ENCODE peak calls at places on chromosomes 6 and 20, in six cellular contexts. I is GM23248, P is H9, T is H1, N is keratinocyte, G is DND-41. K is an unnamed sample.

GRCh38 chr6:139852484-139853140 is 478.2 kb upstream of the CITED2 start:
- DNase-seq in I (peak), P (no peak), T (no peak), N (no peak), G (no peak), K (peak)

GRCh38 chr6:150115769-150116168 is 27.1 kb upstream of the PPP1R14C start:
- DNase-seq in I (no peak), P (no peak), T (no peak), N (no peak), G (no peak), K (no peak)

GRCh38 chr20:63320041-63320511 is 27.1 kb downstream of the COL20A1 start:
- DNase-seq in I (no peak), P (no peak), T (no peak), N (no peak), G (no peak), K (no peak)

GRCh38 chr6:33570806-33571636 is 9.1 kb downstream of the BAK1 start:
- DNase-seq in I (peak), P (peak), T (peak), N (no peak), G (peak), K (peak)

GRCh38 chr20:9460518-9460917 is 53.9 kb upstream of the LAMP5 start:
- DNase-seq in I (peak), P (no peak), T (no peak), N (no peak), G (no peak), K (peak)

GRCh38 chr6:18528084-18528743 is 141.1 kb downstream of the RNF144B start:
- DNase-seq in I (peak), P (no peak), T (no peak), N (no peak), G (no peak), K (peak)

GRCh38 chr6:81561731-81562130 is 190.8 kb downstream of the TENT5A start:
- DNase-seq in I (peak), P (no peak), T (no peak), N (no peak), G (no peak), K (peak)

GRCh38 chr6:44198684-44199083 is 18.0 kb upstream of the MYMX start:
- DNase-seq in I (no peak), P (no peak), T (no peak), N (no peak), G (no peak), K (no peak)

GRCh38 chr6:135411849-135412248 is 85.7 kb downstream of the AHI1 start:
- DNase-seq in I (no peak), P (no peak), T (no peak), N (no peak), G (no peak), K (no peak)

GRCh38 chr20:23135449-23136447 is 49.6 kb upstream of the CD93 start:
- DNase-seq in I (no peak), P (no peak), T (no peak), N (no peak), G (no peak), K (no peak)

GRCh38 chr6:33974471-33974870 is 170.7 kb upstream of the MLN start:
- DNase-seq in I (no peak), P (peak), T (peak), N (no peak), G (no peak), K (no peak)

GRCh38 chr6:30882764-30883475 is 1.4 kb upstream of the DDR1 start:
- DNase-seq in I (no peak), P (peak), T (peak), N (peak), G (no peak), K (peak)

GRCh38 chr20:51457281-51457932 is 85.1 kb downstream of the NFATC2 start:
- DNase-seq in I (peak), P (no peak), T (no peak), N (peak), G (no peak), K (peak)

GRCh38 chr6:141963543-141964295 is 169.0 kb upstream of the GJE1 start:
- DNase-seq in I (peak), P (no peak), T (no peak), N (no peak), G (no peak), K (no peak)

GRCh38 chr6:8277769-8278168 is 157.6 kb downstream of the SLC35B3 start:
- DNase-seq in I (no peak), P (peak), T (no peak), N (no peak), G (no peak), K (no peak)

GRCh38 chr6:70371454-70372105 is 41.7 kb upstream of the FAM135A start:
- DNase-seq in I (peak), P (no peak), T (no peak), N (peak), G (no peak), K (peak)

GRCh38 chr6:17714879-17715860 is 8.4 kb upstream of the NUP153 start:
- DNase-seq in I (peak), P (no peak), T (no peak), N (peak), G (no peak), K (peak)

GRCh38 chr6:158531566-158531965 is 28.3 kb upstream of the TMEM181 start:
- DNase-seq in I (no peak), P (no peak), T (no peak), N (no peak), G (no peak), K (no peak)

GRCh38 chr6:14711704-14712397 is 534.0 kb upstream of the JARID2 start:
- DNase-seq in I (no peak), P (no peak), T (no peak), N (no peak), G (no peak), K (no peak)

GRCh38 chr6:77136086-77136485 is 327.2 kb downstream of the HTR1B start:
- DNase-seq in I (peak), P (no peak), T (no peak), N (peak), G (no peak), K (no peak)

GRCh38 chr6:77133031-77133430 is 330.3 kb downstream of the HTR1B start:
- DNase-seq in I (no peak), P (no peak), T (no peak), N (no peak), G (no peak), K (no peak)

GRCh38 chr6:77131426-77131825 is 331.9 kb downstream of the HTR1B start:
- DNase-seq in I (no peak), P (no peak), T (no peak), N (no peak), G (no peak), K (no peak)
- H3K9ac ChIP-seq in I (no peak), P (no peak), T (no peak), N (no peak), G (no peak), K (no peak)

DNA sequence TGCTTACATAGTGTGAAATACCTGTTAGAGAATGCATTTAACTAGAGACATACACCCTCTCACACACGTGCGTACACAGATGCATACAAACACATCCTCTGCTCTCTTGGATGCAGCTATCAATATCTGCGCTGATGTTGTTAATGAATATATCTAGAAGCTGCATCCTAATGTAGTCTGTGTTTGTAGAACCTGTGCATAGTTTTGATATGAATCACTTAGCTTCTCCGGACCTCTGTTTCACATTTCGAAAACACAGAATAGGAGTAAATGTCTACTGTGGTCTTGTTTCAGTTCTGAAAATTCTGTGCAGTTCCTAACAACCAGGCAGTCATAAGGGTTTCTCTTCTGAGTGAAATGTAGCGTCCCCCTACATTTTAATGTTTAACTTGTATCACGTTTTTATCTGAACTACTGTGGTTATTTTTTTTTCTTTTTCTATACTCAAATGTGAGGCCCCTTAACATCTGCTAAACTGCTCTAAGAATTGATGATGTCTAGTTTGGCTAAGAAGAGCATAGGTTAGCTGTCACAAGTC is 254.6 kb downstream of the TMEM242 start:
- DNase-seq in I (no peak), P (no peak), T (no peak), N (no peak), G (no peak), K (peak)
- H3K9ac ChIP-seq in I (no peak), P (no peak), T (no peak), N (no peak), G (no peak), K (no peak)

DNA sequence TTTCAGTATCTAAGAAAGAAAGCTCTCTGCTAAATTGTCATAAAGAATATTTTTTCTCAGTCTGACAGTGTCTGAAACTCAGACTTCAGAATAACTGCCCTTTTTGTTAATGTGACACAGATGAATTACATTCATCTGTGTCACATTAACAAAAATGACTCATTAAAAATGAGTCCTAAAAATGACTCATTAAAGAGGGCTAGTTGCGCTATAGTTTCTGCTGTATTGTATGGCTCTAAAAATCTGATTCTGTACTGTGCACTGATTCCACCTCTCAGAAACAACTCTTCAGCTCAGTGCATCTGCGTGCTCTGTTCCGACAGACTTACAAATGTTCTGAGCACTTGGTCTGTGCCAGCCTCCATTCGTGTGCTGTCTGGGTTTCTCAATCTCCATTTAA is 15.0 kb downstream of the RNF114 start:
- DNase-seq in I (peak), P (no peak), T (no peak), N (no peak), G (no peak), K (peak)
- H3K9ac ChIP-seq in I (peak), P (no peak), T (no peak), N (no peak), G (no peak), K (peak)

DNA sequence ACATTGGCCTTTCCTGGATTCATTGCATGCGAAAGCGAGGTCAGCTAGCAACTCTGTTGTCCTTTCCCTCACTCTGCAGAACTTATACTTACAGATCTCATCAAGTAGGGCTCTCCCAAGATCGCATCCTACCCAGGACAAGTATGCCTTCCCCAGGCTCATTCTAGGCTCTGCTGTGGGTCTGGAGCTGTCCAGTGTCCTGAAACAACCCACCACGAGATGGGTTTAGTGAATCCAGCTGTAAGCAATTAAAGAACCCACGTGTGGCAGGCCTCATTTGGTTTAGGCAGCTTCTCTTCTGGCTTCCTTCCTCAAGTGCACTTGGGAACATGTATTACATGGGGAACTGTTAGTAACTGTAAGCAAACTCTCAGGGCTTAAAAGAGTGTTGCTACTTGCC is 406.5 kb upstream of the CHD6 start:
- DNase-seq in I (no peak), P (peak), T (peak), N (no peak), G (peak), K (no peak)
- H3K9ac ChIP-seq in I (no peak), P (no peak), T (no peak), N (no peak), G (no peak), K (no peak)

GRCh38 chr6:35318200-35318844 is 20.7 kb downstream of the DEF6 start:
- DNase-seq in I (peak), P (peak), T (peak), N (peak), G (no peak), K (peak)
- H3K9ac ChIP-seq in I (peak), P (peak), T (no peak), N (peak), G (no peak), K (peak)

GRCh38 chr6:31896493-31896855 is 1.0 kb downstream of the EHMT2 start:
- DNase-seq in I (no peak), P (no peak), T (no peak), N (no peak), G (no peak), K (no peak)
- H3K9ac ChIP-seq in I (peak), P (peak), T (no peak), N (peak), G (peak), K (peak)

K was measured in adipocyte.